ENCODE peak calls at places on chromosomes 13 and 19, in four cellular contexts. C, X, E and A are unnamed samples.

GRCh38 chr13:41457589-41458186 is 338 bp downstream of the RGCC start:
- DNase-seq in C (peak; percentile 52), X (peak; percentile 62), E (no peak), A (no peak)

GRCh38 chr13:54875111-54875510 is 1846.5 kb downstream of the OLFM4 start:
- DNase-seq in C (no peak), X (no peak), E (no peak), A (no peak)

GRCh38 chr13:31786011-31786410 is 46.7 kb downstream of the RXFP2 start:
- DNase-seq in C (no peak), X (no peak), E (no peak), A (no peak)

GRCh38 chr13:26923824-26924605 is 163.4 kb upstream of the GPR12 start:
- DNase-seq in C (no peak), X (no peak), E (no peak), A (no peak)

GRCh38 chr19:39563408-39563807 is 23.4 kb upstream of the EID2 start:
- DNase-seq in C (no peak), X (no peak), E (no peak), A (no peak)

GRCh38 chr13:114285166-114285808 is 3.9 kb downstream of the UPF3A start:
- DNase-seq in C (no peak), X (no peak), E (no peak), A (no peak)

GRCh38 chr13:113653264-113654174 is 4.5 kb downstream of the ATP4B start:
- DNase-seq in C (no peak), X (no peak), E (no peak), A (no peak)

GRCh38 chr13:113369189-113369588 is 5.3 kb upstream of the GRTP1 start:
- DNase-seq in C (no peak), X (peak; percentile 46), E (no peak), A (no peak)

GRCh38 chr13:114092468-114092867 is 40.0 kb downstream of the RASA3 start:
- DNase-seq in C (no peak), X (no peak), E (no peak), A (no peak)

GRCh38 chr19:2087621-2088100 is 8.5 kb downstream of the MOB3A start:
- DNase-seq in C (no peak), X (no peak), E (no peak), A (peak; percentile 83)

DNA sequence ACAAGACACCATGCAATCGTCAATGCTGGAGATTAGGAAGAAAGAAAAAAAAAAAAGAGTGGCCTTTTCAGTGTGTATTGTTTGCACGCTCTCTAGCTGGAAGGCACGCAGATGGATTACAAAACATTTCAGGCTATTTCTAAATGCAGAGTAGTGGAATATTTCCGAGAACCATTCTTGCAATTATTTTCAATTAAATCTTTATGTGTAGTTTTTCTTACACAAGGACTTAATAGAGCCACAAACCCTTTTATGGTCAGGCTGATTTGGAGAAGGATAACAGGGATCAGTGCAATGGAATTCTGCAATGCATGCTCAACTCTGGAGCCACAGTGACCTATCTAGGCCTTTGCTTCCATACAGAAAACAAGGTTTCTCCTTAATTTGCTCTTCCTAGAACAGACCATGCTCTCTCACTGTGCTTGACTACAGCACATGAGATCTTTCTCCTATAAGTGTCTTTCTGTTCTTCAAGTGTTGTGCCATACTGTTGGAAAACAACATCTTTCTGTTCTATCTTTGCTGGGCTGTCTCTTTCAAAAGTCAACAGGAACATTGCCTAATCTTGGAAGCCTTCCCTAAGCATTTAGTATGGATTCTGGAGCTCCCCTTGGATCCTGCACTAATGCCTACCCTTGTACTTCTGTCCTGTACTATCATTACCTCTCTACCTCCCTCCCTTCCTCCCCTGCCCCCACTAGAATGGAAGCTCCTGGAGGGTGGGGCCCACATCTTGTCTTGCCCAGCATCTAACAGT is 26.9 kb downstream of the STARD13 start:
- DNase-seq in C (no peak), X (no peak), E (peak; percentile 82), A (no peak)
- TF ChIP-seq ZNF274 in C (no peak), X (no peak), E (no peak), A (no peak)

GRCh38 chr13:49055021-49055420 is 79.3 kb downstream of the FNDC3A start:
- DNase-seq in C (no peak), X (no peak), E (no peak), A (no peak)
- TF ChIP-seq ATF2 in C (no peak), X (no peak), E (no peak), A (no peak)

GRCh38 chr19:53332484-53332883 is 1.1 kb upstream of the ZNF845 start:
- DNase-seq in C (no peak), X (no peak), E (no peak), A (no peak)

GRCh38 chr19:53333466-53334449 is at the start of gene ZNF845:
- DNase-seq in C (peak; percentile 92), X (peak; percentile 100), E (peak; percentile 87), A (peak; percentile 63)

GRCh38 chr19:53333071-53333465 is 481 bp upstream of the ZNF845 start:
- DNase-seq in C (no peak), X (no peak), E (no peak), A (no peak)

GRCh38 chr19:53328967-53329366 is 4.6 kb upstream of the ZNF845 start:
- DNase-seq in C (peak; percentile 47), X (no peak), E (no peak), A (no peak)
- TF ChIP-seq ZNF274 in C (no peak), X (no peak), E (no peak), A (no peak)

GRCh38 chr19:10505583-10506229 is 2.5 kb upstream of the KEAP1 start:
- DNase-seq in C (peak; percentile 65), X (peak; percentile 95), E (peak; percentile 60), A (no peak)

GRCh38 chr19:10501971-10502523 is 1.1 kb downstream of the KEAP1 start:
- DNase-seq in C (no peak), X (peak; percentile 71), E (peak; percentile 33), A (no peak)

GRCh38 chr19:10502524-10503001 is 593 bp downstream of the KEAP1 start:
- DNase-seq in C (peak; percentile 93), X (peak; percentile 92), E (peak; percentile 83), A (peak; percentile 61)

GRCh38 chr19:10500247-10500592 is 2.9 kb downstream of the KEAP1 start:
- DNase-seq in C (no peak), X (no peak), E (no peak), A (no peak)

GRCh38 chr19:10503002-10503789 is at the start of gene KEAP1:
- DNase-seq in C (peak; percentile 85), X (peak; percentile 82), E (peak; percentile 18), A (no peak)
- TF ChIP-seq ATF2 in C (no peak), X (no peak), E (no peak), A (no peak)

DNA sequence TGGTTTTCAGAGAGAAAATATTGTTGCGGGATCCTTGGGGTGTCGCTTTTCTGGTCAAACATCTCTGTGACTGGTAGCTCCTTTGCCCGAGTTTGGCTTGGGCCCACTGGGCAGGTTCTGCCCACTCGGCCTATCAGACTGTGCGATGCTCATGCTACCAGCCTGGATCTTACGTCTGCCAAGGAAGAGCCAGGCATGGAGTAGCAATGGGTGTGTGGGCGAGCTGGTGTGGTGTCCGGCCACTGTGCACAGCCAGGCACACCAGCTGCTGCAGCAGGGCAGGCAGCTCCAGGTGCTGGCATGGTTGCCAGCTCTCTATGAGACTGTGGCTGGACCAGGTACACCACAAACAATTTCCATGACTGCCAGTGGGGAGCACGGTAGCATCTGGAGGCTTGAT is 1351.8 kb upstream of the PCDH20 start:
- DNase-seq in C (no peak), X (no peak), E (no peak), A (no peak)
- TF ChIP-seq ZNF274 in C (no peak), X (no peak), E (no peak), A (no peak)

DNA sequence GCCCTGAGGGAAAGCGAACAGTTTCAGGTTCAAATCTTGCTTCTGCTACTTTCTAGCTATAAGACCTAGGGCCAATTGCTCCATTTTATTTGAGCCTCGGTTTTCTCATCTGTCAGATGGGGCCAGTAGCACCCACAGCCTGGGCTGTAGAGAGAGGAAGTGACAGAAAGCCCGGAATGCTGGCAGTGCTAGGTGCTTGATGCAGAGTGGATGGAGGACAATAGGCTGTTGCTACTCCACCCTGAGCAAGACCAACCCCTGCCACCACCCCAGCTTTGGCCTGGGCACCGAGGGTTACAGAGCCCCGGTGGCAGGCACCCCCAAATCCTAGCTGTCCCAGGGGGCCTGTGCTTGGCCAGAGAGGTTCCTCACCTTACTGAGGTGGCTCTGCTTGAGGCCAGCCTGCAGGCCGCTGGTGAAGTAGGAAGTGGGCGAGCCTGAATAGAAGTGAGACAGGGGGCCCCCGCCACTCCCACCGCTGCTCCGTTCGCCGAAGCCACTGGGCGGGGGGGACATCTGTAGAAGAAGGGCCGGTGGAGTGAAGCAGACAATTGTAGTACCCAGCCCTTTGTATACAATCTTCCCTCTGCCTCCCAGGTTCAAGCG is 2.1 kb upstream of the FDX2 start:
- DNase-seq in C (no peak), X (no peak), E (no peak), A (no peak)
- TF ChIP-seq ATF2 in C (no peak), X (no peak), E (no peak), A (no peak)